ENCODE peak calls at places on chromosomes 4 and X, in four cellular contexts. H is IMR-90, U is K562, I is NB4. E is an unnamed sample.

GRCh38 chrX:24357101-24357500 is 3.3 kb upstream of the SUPT20HL1 start:
- DNase-seq in H (peak; percentile 21), U (no peak), I (no peak), E (no peak)

GRCh38 chr4:45160932-45161331 is 434.6 kb upstream of the GNPDA2 start:
- DNase-seq in H (no peak), U (no peak), I (no peak), E (no peak)

GRCh38 chr4:122766353-122766705 is 33.8 kb downstream of the BBS12 start:
- DNase-seq in H (no peak), U (no peak), I (no peak), E (no peak)

GRCh38 chrX:136259543-136259942 is 8.3 kb upstream of the MAP7D3 start:
- DNase-seq in H (peak; percentile 68), U (no peak), I (peak; percentile 53), E (no peak)

GRCh38 chr4:73156394-73156793 is 86.9 kb upstream of the COX18 start:
- DNase-seq in H (no peak), U (no peak), I (no peak), E (no peak)

GRCh38 chrX:72025236-72025770 is 106.4 kb downstream of the RTL5 start:
- DNase-seq in H (no peak), U (no peak), I (no peak), E (no peak)

GRCh38 chr4:174663254-174663653 is 141.0 kb upstream of the HPGD start:
- DNase-seq in H (peak; percentile 1), U (no peak), I (no peak), E (no peak)

GRCh38 chr4:56803473-56803872 is 18.0 kb downstream of the SPINK2 start:
- DNase-seq in H (no peak), U (no peak), I (peak; percentile 80), E (no peak)

GRCh38 chrX:37078434-37078703 is 70.2 kb downstream of the FAM47C start:
- DNase-seq in H (no peak), U (no peak), I (no peak), E (no peak)

GRCh38 chrX:2829469-2830246 is 928 bp downstream of the GYG2 start:
- DNase-seq in H (no peak), U (no peak), I (no peak), E (no peak)

GRCh38 chr4:30866444-30866843 is 146.3 kb downstream of the PCDH7 start:
- DNase-seq in H (peak; percentile 43), U (no peak), I (no peak), E (no peak)

GRCh38 chrX:104750146-104750699 is 184.2 kb downstream of the IL1RAPL2 start:
- DNase-seq in H (no peak), U (no peak), I (no peak), E (no peak)

GRCh38 chr4:38706301-38706700 is 42.3 kb downstream of the KLF3 start:
- DNase-seq in H (no peak), U (no peak), I (no peak), E (no peak)

GRCh38 chrX:1386338-1387127 is 5.4 kb downstream of the SLC25A6 start:
- DNase-seq in H (no peak), U (no peak), I (no peak), E (no peak)

GRCh38 chr4:187668683-187669082 is 326.9 kb upstream of the ZFP42 start:
- DNase-seq in H (peak; percentile 83), U (no peak), I (no peak), E (no peak)

GRCh38 chr4:144572660-144573059 is 73.3 kb upstream of the HHIP start:
- DNase-seq in H (no peak), U (no peak), I (peak; percentile 7), E (peak; percentile 16)

GRCh38 chr4:106421441-106422296 is 53.1 kb upstream of the GIMD1 start:
- DNase-seq in H (peak; percentile 12), U (no peak), I (no peak), E (no peak)

GRCh38 chr4:38509551-38509950 is 154.4 kb upstream of the KLF3 start:
- DNase-seq in H (no peak), U (no peak), I (no peak), E (no peak)

GRCh38 chr4:1195109-1195671 is 22.8 kb upstream of the SPON2 start:
- DNase-seq in H (no peak), U (no peak), I (peak; percentile 46), E (no peak)

DNA sequence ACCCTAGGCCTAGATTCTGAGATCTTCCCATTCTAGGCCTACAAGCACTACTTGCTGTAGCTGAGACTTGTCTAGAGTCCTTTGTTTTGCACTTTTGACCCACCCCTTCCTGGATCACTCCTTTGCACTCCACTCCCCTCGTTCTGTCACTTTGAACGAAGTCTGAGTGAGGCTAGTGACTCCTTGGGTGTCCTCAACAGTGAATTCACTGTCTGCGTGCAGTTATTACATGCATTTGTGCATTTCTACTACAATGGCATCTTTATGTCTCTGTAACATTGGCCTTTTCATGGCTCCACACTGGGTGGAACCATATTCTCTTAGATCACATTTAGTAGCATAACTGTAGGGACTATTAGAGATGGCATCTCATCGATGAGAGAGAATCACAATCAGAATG is 50.5 kb downstream of the OCRL start:
- DNase-seq in H (no peak), U (no peak), I (no peak), E (no peak)
- TF ChIP-seq POLR2A in H (no peak), U (no peak), I (no peak), E (no peak)

GRCh38 chr4:90127223-90127705 is at the start of gene CCSER1:
- DNase-seq in H (peak; percentile 1), U (no peak), I (no peak), E (peak; percentile 53)
- TF ChIP-seq POLR2A in H (no peak), U (no peak), I (no peak), E (peak; percentile 34)

GRCh38 chr4:75327804-75328512 is 186.2 kb downstream of the RCHY1 start:
- DNase-seq in H (no peak), U (no peak), I (no peak), E (no peak)

GRCh38 chr4:75321484-75321883 is 192.7 kb downstream of the RCHY1 start:
- DNase-seq in H (no peak), U (no peak), I (no peak), E (no peak)

DNA sequence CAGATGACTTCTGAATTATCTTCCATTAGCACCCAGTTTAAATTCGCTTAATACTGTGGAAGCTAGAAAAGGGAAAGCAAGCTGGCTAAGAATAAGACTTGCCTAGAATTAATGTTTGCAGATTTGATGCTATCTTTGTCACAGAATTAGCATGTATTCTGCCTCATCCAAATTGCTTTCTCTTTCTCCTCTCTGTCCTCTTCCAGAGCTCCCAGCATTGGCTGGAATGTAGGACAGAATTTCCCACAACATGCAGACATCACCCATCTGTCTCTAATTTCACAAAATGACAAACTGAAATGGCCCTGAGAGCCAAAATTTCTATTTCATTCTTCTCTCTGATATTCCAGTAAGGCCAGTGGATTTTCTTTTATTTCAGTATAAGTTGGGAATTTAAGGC is 188.9 kb downstream of the RCHY1 start:
- DNase-seq in H (no peak), U (no peak), I (no peak), E (no peak)
- TF ChIP-seq POLR2A in H (no peak), U (no peak), I (no peak), E (no peak)

GRCh38 chr4:3043272-3044020 is 30.9 kb downstream of the HTT-AS start:
- DNase-seq in H (no peak), U (no peak), I (no peak), E (no peak)

GRCh38 chr4:3039706-3040366 is 34.5 kb downstream of the HTT-AS start:
- DNase-seq in H (no peak), U (no peak), I (no peak), E (no peak)

GRCh38 chr4:3040447-3041191 is 33.7 kb downstream of the HTT-AS start:
- DNase-seq in H (no peak), U (no peak), I (no peak), E (no peak)

GRCh38 chr4:3042226-3042625 is 32.1 kb downstream of the HTT-AS start:
- DNase-seq in H (no peak), U (no peak), I (no peak), E (no peak)

DNA sequence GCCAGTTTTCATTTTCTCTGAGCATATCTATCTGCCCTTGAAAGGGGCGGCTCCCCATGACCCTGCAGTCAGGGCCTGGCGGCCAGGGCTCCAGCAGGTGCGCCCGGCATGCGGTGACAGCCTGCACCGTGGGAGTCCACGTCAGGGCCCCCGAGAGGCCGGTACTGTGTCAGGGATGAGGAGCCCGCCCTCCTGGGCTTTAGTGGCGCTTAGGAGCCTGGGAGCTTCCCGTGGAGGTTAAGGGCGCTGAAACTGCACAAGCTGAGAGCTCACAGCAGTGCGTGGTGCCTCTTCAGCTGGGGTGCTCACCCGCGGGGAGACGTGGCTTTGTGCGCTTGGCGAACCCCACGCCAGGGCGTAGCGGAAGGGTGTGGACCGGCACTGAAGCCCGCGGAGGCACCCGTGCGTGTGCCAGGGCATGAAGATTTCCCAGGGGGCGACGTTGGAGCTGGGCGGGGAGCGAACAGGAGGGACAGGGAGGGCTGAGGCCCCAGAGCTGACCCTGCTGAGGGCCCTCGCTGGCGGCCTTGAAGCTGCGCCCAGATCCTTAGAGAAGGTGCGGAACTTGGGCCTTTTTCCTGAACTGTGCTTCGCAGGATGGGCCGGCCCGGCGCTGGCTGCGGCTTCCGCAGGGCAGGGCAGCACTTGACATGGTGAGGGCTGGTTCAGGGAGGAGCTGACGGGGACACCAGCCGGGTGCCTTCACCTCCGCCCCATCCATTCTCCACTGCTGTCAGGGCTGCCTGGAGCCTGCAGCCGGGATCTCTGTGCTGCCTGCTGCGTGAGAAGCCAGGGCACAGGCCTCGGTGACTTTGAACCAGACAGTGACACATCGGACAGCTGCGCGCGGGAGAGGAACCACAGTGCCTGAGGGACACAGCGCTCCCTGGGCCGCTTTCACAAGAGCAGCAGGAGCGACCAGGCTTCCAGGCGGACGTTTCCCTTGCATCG is 32.9 kb downstream of the HTT-AS start:
- DNase-seq in H (peak; percentile 48), U (no peak), I (peak; percentile 91), E (peak; percentile 52)
- TF ChIP-seq POLR2A in H (no peak), U (no peak), I (no peak), E (no peak)

DNA sequence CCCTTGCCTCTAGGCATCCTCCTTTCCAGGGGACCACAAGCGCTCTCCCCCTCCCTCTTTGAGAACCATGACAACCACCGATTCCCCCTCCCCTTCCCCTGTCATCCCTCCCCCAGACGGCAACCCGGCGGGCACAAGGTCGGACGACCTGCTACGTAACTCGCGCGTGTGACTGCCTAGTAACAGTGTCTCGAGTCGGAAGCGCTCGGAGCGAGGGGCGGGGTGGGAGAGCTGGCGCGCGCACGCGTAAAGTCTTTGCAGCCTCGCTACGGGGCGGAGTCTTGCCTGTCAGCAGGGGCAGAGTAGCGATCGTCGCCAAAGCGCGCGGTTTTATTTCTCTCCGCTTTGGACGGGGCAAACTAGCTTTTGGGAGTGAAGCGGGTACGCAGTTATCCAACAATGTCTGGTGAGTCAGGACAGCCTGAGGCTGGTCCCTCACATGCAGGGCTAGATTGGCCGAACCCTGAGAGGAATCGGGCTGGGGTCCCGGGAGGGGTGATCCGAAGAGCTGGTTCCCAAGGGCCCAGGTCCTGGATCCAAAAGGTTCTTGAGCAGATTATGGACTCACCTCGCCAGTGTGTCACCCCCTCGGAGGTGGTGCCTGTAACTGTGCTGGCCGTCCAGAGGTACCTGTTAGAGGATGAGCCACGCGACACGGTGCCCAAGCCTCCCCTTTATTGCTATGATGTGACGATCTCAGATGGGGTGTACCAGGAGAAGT is at the start of gene RADX:
- DNase-seq in H (peak; percentile 45), U (peak; percentile 9), I (no peak), E (peak; percentile 70)
- TF ChIP-seq POLR2A in H (no peak), U (no peak), I (no peak), E (peak; percentile 63)